ENCODE peak calls at places on chromosomes 5 and 9, in five cellular contexts. One of them, this sample, is unnamed.

GRCh38 chr9:13354733-13355132 is 75.2 kb upstream of the MPDZ start:
- DNase-seq in H9: no peak
- DNase-seq in HCT116: no peak
- DNase-seq in NCI-H460: no peak
- DNase-seq in IMR-90: peak
- DNase-seq in this sample: no peak

GRCh38 chr5:6804766-6805165 is 91.5 kb downstream of the TENT4A start:
- DNase-seq in H9: no peak
- DNase-seq in HCT116: no peak
- DNase-seq in NCI-H460: no peak
- DNase-seq in IMR-90: peak
- DNase-seq in this sample: no peak

GRCh38 chr9:18566125-18566524 is 92.2 kb downstream of the ADAMTSL1 start:
- DNase-seq in H9: no peak
- DNase-seq in HCT116: no peak
- DNase-seq in NCI-H460: peak
- DNase-seq in IMR-90: peak
- DNase-seq in this sample: no peak

GRCh38 chr9:132006657-132007370 is 72.9 kb downstream of the MED27 start:
- DNase-seq in H9: no peak
- DNase-seq in HCT116: no peak
- DNase-seq in NCI-H460: no peak
- DNase-seq in IMR-90: peak
- DNase-seq in this sample: no peak

GRCh38 chr9:134962998-134963364 is 45.3 kb upstream of the FCN1 start:
- DNase-seq in H9: no peak
- DNase-seq in HCT116: no peak
- DNase-seq in NCI-H460: no peak
- DNase-seq in IMR-90: no peak
- DNase-seq in this sample: no peak

GRCh38 chr5:169369130-169369529 is 68.2 kb upstream of the SLIT3 start:
- DNase-seq in H9: no peak
- DNase-seq in HCT116: no peak
- DNase-seq in NCI-H460: no peak
- DNase-seq in IMR-90: no peak
- DNase-seq in this sample: no peak

GRCh38 chr5:142769251-142769792 is 855 bp upstream of the ARHGAP26 start:
- DNase-seq in H9: no peak
- DNase-seq in HCT116: no peak
- DNase-seq in NCI-H460: no peak
- DNase-seq in IMR-90: no peak
- DNase-seq in this sample: no peak

GRCh38 chr9:133738039-133738805 is at the start of gene SARDH:
- DNase-seq in H9: peak
- DNase-seq in HCT116: no peak
- DNase-seq in NCI-H460: no peak
- DNase-seq in IMR-90: peak
- DNase-seq in this sample: peak

GRCh38 chr9:109403116-109403515 is 82.3 kb upstream of the EPB41L4B start:
- DNase-seq in H9: no peak
- DNase-seq in HCT116: no peak
- DNase-seq in NCI-H460: no peak
- DNase-seq in IMR-90: no peak
- DNase-seq in this sample: peak

GRCh38 chr5:77095189-77095588 is 8.1 kb upstream of the ZBED3 start:
- DNase-seq in H9: no peak
- DNase-seq in HCT116: no peak
- DNase-seq in NCI-H460: no peak
- DNase-seq in IMR-90: no peak
- DNase-seq in this sample: no peak

GRCh38 chr9:24487250-24487861 is 58.3 kb downstream of the IZUMO3 start:
- DNase-seq in H9: no peak
- DNase-seq in HCT116: no peak
- DNase-seq in NCI-H460: no peak
- DNase-seq in IMR-90: no peak
- DNase-seq in this sample: no peak